ENCODE peak calls at places on chromosome 5, in nine cellular contexts. One of them, this sample, is unnamed.

GRCh38 chr5:37071901-37072581 is 177.1 kb downstream of the CPLANE1 start:
- DNase-seq in DMS153: no peak
- DNase-seq in EL: peak; percentile 81
- DNase-seq in mesothelial cell of epicardium: no peak
- DNase-seq in KBM-7: no peak
- DNase-seq in CD8-positive, alpha-beta memory T cell: no peak
- DNase-seq in T-helper 17 cell: no peak
- DNase-seq in AG10803: peak; percentile 90
- DNase-seq in neural crest cell: no peak
- DNase-seq in this sample: no peak

GRCh38 chr5:174427304-174427703 is 297.1 kb upstream of the MSX2 start:
- DNase-seq in KBM-7: no peak
- DNase-seq in neural crest cell: no peak
- DNase-seq in T-helper 17 cell: no peak
- DNase-seq in CD8-positive, alpha-beta memory T cell: no peak
- DNase-seq in AG10803: no peak
- DNase-seq in DMS153: no peak
- DNase-seq in EL: no peak
- DNase-seq in mesothelial cell of epicardium: no peak
- DNase-seq in this sample: no peak

GRCh38 chr5:175590471-175590881 is 67.4 kb upstream of the HRH2 start:
- DNase-seq in AG10803: peak; percentile 15
- DNase-seq in DMS153: no peak
- DNase-seq in KBM-7: peak; percentile 63
- DNase-seq in EL: peak; percentile 78
- DNase-seq in CD8-positive, alpha-beta memory T cell: no peak
- DNase-seq in neural crest cell: no peak
- DNase-seq in mesothelial cell of epicardium: no peak
- DNase-seq in T-helper 17 cell: no peak
- DNase-seq in this sample: no peak

GRCh38 chr5:132655821-132656773 is 1.9 kb upstream of the IL13 start:
- DNase-seq in KBM-7: no peak
- DNase-seq in neural crest cell: no peak
- DNase-seq in mesothelial cell of epicardium: no peak
- DNase-seq in AG10803: peak; percentile 10
- DNase-seq in EL: peak; percentile 47
- DNase-seq in CD8-positive, alpha-beta memory T cell: peak; percentile 18
- DNase-seq in DMS153: no peak
- DNase-seq in T-helper 17 cell: no peak
- DNase-seq in this sample: peak; percentile 39

GRCh38 chr5:68011801-68012200 is 203.8 kb upstream of the PIK3R1 start:
- DNase-seq in neural crest cell: no peak
- DNase-seq in AG10803: peak; percentile 78
- DNase-seq in KBM-7: no peak
- DNase-seq in T-helper 17 cell: no peak
- DNase-seq in DMS153: no peak
- DNase-seq in EL: peak; percentile 45
- DNase-seq in mesothelial cell of epicardium: no peak
- DNase-seq in CD8-positive, alpha-beta memory T cell: no peak
- DNase-seq in this sample: no peak

GRCh38 chr5:116273458-116274242 is 188.8 kb downstream of the COMMD10 start:
- DNase-seq in T-helper 17 cell: no peak
- DNase-seq in KBM-7: no peak
- DNase-seq in EL: peak; percentile 32
- DNase-seq in CD8-positive, alpha-beta memory T cell: no peak
- DNase-seq in DMS153: no peak
- DNase-seq in mesothelial cell of epicardium: no peak
- DNase-seq in neural crest cell: no peak
- DNase-seq in AG10803: peak; percentile 23
- DNase-seq in this sample: no peak

GRCh38 chr5:1855573-1855972 is 27.2 kb downstream of the IRX4 start:
- DNase-seq in CD8-positive, alpha-beta memory T cell: no peak
- DNase-seq in DMS153: no peak
- DNase-seq in T-helper 17 cell: no peak
- DNase-seq in neural crest cell: no peak
- DNase-seq in mesothelial cell of epicardium: no peak
- DNase-seq in EL: no peak
- DNase-seq in AG10803: no peak
- DNase-seq in KBM-7: no peak
- DNase-seq in this sample: no peak

GRCh38 chr5:91146905-91147600 is 236.1 kb downstream of the ARRDC3 start:
- DNase-seq in mesothelial cell of epicardium: no peak
- DNase-seq in neural crest cell: no peak
- DNase-seq in T-helper 17 cell: no peak
- DNase-seq in DMS153: no peak
- DNase-seq in KBM-7: no peak
- DNase-seq in CD8-positive, alpha-beta memory T cell: no peak
- DNase-seq in EL: no peak
- DNase-seq in AG10803: peak; percentile 82
- DNase-seq in this sample: no peak

GRCh38 chr5:77129386-77129785 is 42.3 kb upstream of the ZBED3 start:
- DNase-seq in CD8-positive, alpha-beta memory T cell: no peak
- DNase-seq in DMS153: no peak
- DNase-seq in neural crest cell: peak; percentile 16
- DNase-seq in mesothelial cell of epicardium: no peak
- DNase-seq in AG10803: peak; percentile 4
- DNase-seq in KBM-7: peak; percentile 69
- DNase-seq in T-helper 17 cell: no peak
- DNase-seq in EL: peak; percentile 39
- DNase-seq in this sample: no peak

GRCh38 chr5:172877496-172878260 is 43.6 kb downstream of the ERGIC1 start:
- DNase-seq in CD8-positive, alpha-beta memory T cell: no peak
- DNase-seq in AG10803: no peak
- DNase-seq in EL: no peak
- DNase-seq in neural crest cell: no peak
- DNase-seq in DMS153: no peak
- DNase-seq in T-helper 17 cell: no peak
- DNase-seq in mesothelial cell of epicardium: no peak
- DNase-seq in KBM-7: peak; percentile 30
- DNase-seq in this sample: no peak

GRCh38 chr5:16736158-16736994 is 119.6 kb upstream of the RETREG1 start:
- DNase-seq in KBM-7: no peak
- DNase-seq in CD8-positive, alpha-beta memory T cell: no peak
- DNase-seq in DMS153: peak; percentile 99
- DNase-seq in mesothelial cell of epicardium: no peak
- DNase-seq in neural crest cell: peak; percentile 46
- DNase-seq in T-helper 17 cell: no peak
- DNase-seq in EL: peak; percentile 54
- DNase-seq in AG10803: peak; percentile 78
- DNase-seq in this sample: no peak

GRCh38 chr5:134545070-134545868 is 19.8 kb downstream of the JADE2 start:
- DNase-seq in KBM-7: peak; percentile 56
- DNase-seq in CD8-positive, alpha-beta memory T cell: peak; percentile 43
- DNase-seq in DMS153: no peak
- DNase-seq in neural crest cell: no peak
- DNase-seq in mesothelial cell of epicardium: no peak
- DNase-seq in AG10803: no peak
- DNase-seq in T-helper 17 cell: no peak
- DNase-seq in EL: no peak
- DNase-seq in this sample: no peak

GRCh38 chr5:170159101-170159698 is 53.5 kb downstream of the FOXI1 start:
- DNase-seq in T-helper 17 cell: no peak
- DNase-seq in mesothelial cell of epicardium: no peak
- DNase-seq in neural crest cell: no peak
- DNase-seq in DMS153: no peak
- DNase-seq in KBM-7: no peak
- DNase-seq in EL: peak; percentile 94
- DNase-seq in AG10803: peak; percentile 91
- DNase-seq in CD8-positive, alpha-beta memory T cell: no peak
- DNase-seq in this sample: no peak

GRCh38 chr5:111734597-111734996 is 22.4 kb downstream of the NREP start:
- DNase-seq in KBM-7: no peak
- DNase-seq in CD8-positive, alpha-beta memory T cell: no peak
- DNase-seq in T-helper 17 cell: no peak
- DNase-seq in mesothelial cell of epicardium: no peak
- DNase-seq in AG10803: no peak
- DNase-seq in DMS153: no peak
- DNase-seq in neural crest cell: no peak
- DNase-seq in EL: no peak
- DNase-seq in this sample: no peak

GRCh38 chr5:34660444-34660843 is 4.3 kb downstream of the RAI14 start:
- DNase-seq in T-helper 17 cell: no peak
- DNase-seq in EL: peak; percentile 94
- DNase-seq in AG10803: peak; percentile 96
- DNase-seq in KBM-7: peak; percentile 20
- DNase-seq in mesothelial cell of epicardium: no peak
- DNase-seq in CD8-positive, alpha-beta memory T cell: no peak
- DNase-seq in DMS153: no peak
- DNase-seq in neural crest cell: no peak
- DNase-seq in this sample: no peak

GRCh38 chr5:73359395-73359794 is 89.2 kb downstream of the FOXD1 start:
- DNase-seq in DMS153: no peak
- DNase-seq in neural crest cell: no peak
- DNase-seq in EL: no peak
- DNase-seq in T-helper 17 cell: no peak
- DNase-seq in mesothelial cell of epicardium: no peak
- DNase-seq in KBM-7: no peak
- DNase-seq in AG10803: no peak
- DNase-seq in CD8-positive, alpha-beta memory T cell: no peak
- DNase-seq in this sample: no peak

GRCh38 chr5:81626524-81626923 is 124.4 kb downstream of the SSBP2 start:
- DNase-seq in DMS153: no peak
- DNase-seq in neural crest cell: no peak
- DNase-seq in KBM-7: peak; percentile 64
- DNase-seq in AG10803: peak; percentile 49
- DNase-seq in mesothelial cell of epicardium: no peak
- DNase-seq in T-helper 17 cell: no peak
- DNase-seq in CD8-positive, alpha-beta memory T cell: no peak
- DNase-seq in EL: peak; percentile 92
- DNase-seq in this sample: no peak

GRCh38 chr5:180785151-180785781 is 17.3 kb downstream of the MGAT1 start:
- DNase-seq in EL: peak; percentile 86
- DNase-seq in mesothelial cell of epicardium: no peak
- DNase-seq in CD8-positive, alpha-beta memory T cell: no peak
- DNase-seq in T-helper 17 cell: no peak
- DNase-seq in DMS153: no peak
- DNase-seq in AG10803: peak; percentile 82
- DNase-seq in KBM-7: no peak
- DNase-seq in neural crest cell: no peak
- DNase-seq in this sample: no peak

GRCh38 chr5:10704949-10705621 is 55.9 kb downstream of the DAP start:
- DNase-seq in mesothelial cell of epicardium: no peak
- DNase-seq in KBM-7: peak; percentile 60
- DNase-seq in DMS153: no peak
- DNase-seq in AG10803: peak; percentile 62
- DNase-seq in EL: peak; percentile 86
- DNase-seq in CD8-positive, alpha-beta memory T cell: no peak
- DNase-seq in T-helper 17 cell: no peak
- DNase-seq in neural crest cell: no peak
- DNase-seq in this sample: no peak

GRCh38 chr5:72938206-72938605 is 17.6 kb upstream of the FCHO2 start:
- DNase-seq in AG10803: no peak
- DNase-seq in neural crest cell: no peak
- DNase-seq in T-helper 17 cell: no peak
- DNase-seq in KBM-7: no peak
- DNase-seq in CD8-positive, alpha-beta memory T cell: no peak
- DNase-seq in DMS153: no peak
- DNase-seq in EL: no peak
- DNase-seq in mesothelial cell of epicardium: no peak
- DNase-seq in this sample: no peak

GRCh38 chr5:159163027-159163699 is 46.2 kb downstream of the RNF145 start:
- DNase-seq in T-helper 17 cell: no peak
- DNase-seq in DMS153: no peak
- DNase-seq in mesothelial cell of epicardium: no peak
- DNase-seq in AG10803: peak; percentile 83
- DNase-seq in neural crest cell: no peak
- DNase-seq in CD8-positive, alpha-beta memory T cell: no peak
- DNase-seq in EL: peak; percentile 88
- DNase-seq in KBM-7: no peak
- DNase-seq in this sample: no peak

GRCh38 chr5:176713409-176713808 is 66.1 kb downstream of the TSPAN17 start:
- DNase-seq in mesothelial cell of epicardium: no peak
- DNase-seq in neural crest cell: no peak
- DNase-seq in T-helper 17 cell: no peak
- DNase-seq in DMS153: no peak
- DNase-seq in KBM-7: no peak
- DNase-seq in EL: no peak
- DNase-seq in AG10803: no peak
- DNase-seq in CD8-positive, alpha-beta memory T cell: no peak
- DNase-seq in this sample: no peak